ENCODE peak calls at places on chromosomes 12 and 14, in six cellular contexts. M is cardiac fibroblast, W is fibroblast of the aortic adventitia, R is AG09309, P is epithelial cell of esophagus, G is neural progenitor cell. Y is an unnamed sample.

GRCh38 chr12:15728118-15728598 is 61.0 kb downstream of the EPS8 start:
- DNase-seq in G (no peak), P (peak), M (peak), W (peak), R (peak), Y (peak)

GRCh38 chr12:130555628-130556485 is 160.2 kb downstream of the RIMBP2 start:
- DNase-seq in W (no peak), M (no peak), R (no peak), P (no peak), G (no peak), Y (no peak)

GRCh38 chr12:12985817-12986408 is 14.2 kb downstream of the HEBP1 start:
- DNase-seq in W (peak), M (peak), R (no peak), P (peak), G (peak), Y (peak)

GRCh38 chr14:103126873-103127304 is 3.6 kb downstream of the TNFAIP2 start:
- DNase-seq in P (peak), M (peak), R (no peak), W (no peak), G (peak), Y (no peak)

GRCh38 chr12:54265364-54265812 is 14.5 kb downstream of the CBX5 start:
- DNase-seq in G (no peak), W (no peak), R (no peak), P (no peak), M (no peak), Y (no peak)

GRCh38 chr14:33273978-33274377 is 335.3 kb downstream of the NPAS3 start:
- DNase-seq in P (no peak), W (no peak), M (no peak), R (no peak), G (no peak), Y (no peak)

GRCh38 chr12:14868916-14869315 is 16.7 kb downstream of the MGP start:
- DNase-seq in M (peak), P (peak), R (no peak), G (no peak), W (peak), Y (peak)

GRCh38 chr12:47757840-47758583 is 668 bp downstream of the RAPGEF3 start:
- DNase-seq in G (peak), M (no peak), R (no peak), W (no peak), P (no peak), Y (no peak)

GRCh38 chr14:56145965-56146364 is 27.8 kb downstream of the PELI2 start:
- DNase-seq in P (peak), W (peak), G (no peak), M (peak), R (peak), Y (peak)

GRCh38 chr12:112013601-112014402 is 576 bp downstream of the ERP29 start:
- DNase-seq in M (peak), W (peak), P (peak), R (peak), G (peak), Y (peak)

GRCh38 chr14:90383731-90384542 is 12.9 kb upstream of the CALM1 start:
- DNase-seq in P (peak), R (no peak), M (peak), G (peak), W (peak), Y (peak)

GRCh38 chr12:123813349-123813748 is 51.2 kb downstream of the DNAH10 start:
- DNase-seq in W (peak), R (peak), G (no peak), P (peak), M (peak), Y (no peak)

GRCh38 chr12:65999564-66000280 is 130.8 kb downstream of the LLPH start:
- DNase-seq in W (peak), G (no peak), P (peak), M (peak), R (no peak), Y (peak)

GRCh38 chr14:27199272-27199671 is 601.4 kb upstream of the NOVA1 start:
- DNase-seq in G (no peak), W (no peak), P (no peak), R (no peak), M (no peak), Y (no peak)

GRCh38 chr14:85463512-85463911 is 66.4 kb upstream of the FLRT2 start:
- DNase-seq in M (peak), R (no peak), W (no peak), P (peak), G (no peak), Y (no peak)

GRCh38 chr12:120438495-120439198 is 734 bp downstream of the COX6A1 start:
- DNase-seq in R (no peak), M (no peak), W (no peak), P (peak), G (no peak), Y (no peak)

GRCh38 chr12:56469007-56469930 is 891 bp downstream of the SPRYD4 start:
- DNase-seq in P (no peak), M (no peak), G (no peak), W (no peak), R (no peak), Y (no peak)

GRCh38 chr14:65210118-65210826 is 108.0 kb upstream of the MAX start:
- DNase-seq in W (peak), R (no peak), P (no peak), M (peak), G (no peak), Y (peak)

GRCh38 chr12:89280833-89281533 is 71.3 kb downstream of the DUSP6 start:
- DNase-seq in P (peak), G (peak), R (no peak), W (peak), M (peak), Y (no peak)

GRCh38 chr14:51401756-51402155 is 161.7 kb downstream of the TMX1 start:
- DNase-seq in W (peak), R (no peak), M (peak), G (no peak), P (no peak), Y (no peak)

GRCh38 chr12:105920161-105920684 is 218.5 kb downstream of the NUAK1 start:
- DNase-seq in G (no peak), M (peak), W (peak), P (peak), R (no peak), Y (peak)

GRCh38 chr14:106831322-106831720 is 1304.9 kb downstream of the TMEM121 start:
- DNase-seq in P (no peak), G (no peak), R (no peak), W (no peak), M (no peak), Y (no peak)

GRCh38 chr12:26680724-26681455 is 152.1 kb downstream of the ITPR2 start:
- DNase-seq in M (peak), P (peak), W (peak), R (no peak), G (no peak), Y (no peak)

GRCh38 chr12:18683603-18684002 is 54.2 kb downstream of the PLCZ1 start:
- DNase-seq in W (peak), G (no peak), P (peak), R (no peak), M (peak), Y (peak)

GRCh38 chr12:6647083-6647604 is at the start of gene ACRBP:
- DNase-seq in R (no peak), W (peak), P (peak), M (peak), G (peak), Y (peak)
- H3K4me3 ChIP-seq in R (no peak), W (peak), P (peak), M (peak), G (peak), Y (peak)

GRCh38 chr12:62582065-62582366 is 115.4 kb downstream of the MON2 start:
- DNase-seq in W (no peak), G (no peak), P (no peak), R (no peak), M (no peak), Y (no peak)
- TF ChIP-seq CTCF in W (no peak), G (no peak), P (no peak), R (no peak), M (no peak), Y (no peak)

GRCh38 chr14:24213866-24214652 is 771 bp upstream of the CHMP4A start:
- DNase-seq in G (no peak), W (no peak), R (no peak), P (no peak), M (no peak), Y (no peak)
- H3K4me3 ChIP-seq in G (peak), W (peak), R (peak), P (peak), M (peak), Y (peak)

GRCh38 chr12:64556231-64556630 is 54.1 kb upstream of the RASSF3 start:
- DNase-seq in M (no peak), P (no peak), G (no peak), W (no peak), R (no peak), Y (no peak)
- TF ChIP-seq CTCF in M (no peak), P (no peak), G (no peak), W (no peak), R (no peak), Y (no peak)

GRCh38 chr14:76760331-76761197 is 704 bp upstream of the VASH1 start:
- DNase-seq in G (no peak), R (no peak), P (no peak), M (no peak), W (no peak), Y (no peak)
- H3K4me3 ChIP-seq in G (peak), R (peak), P (peak), M (peak), W (peak), Y (peak)

DNA sequence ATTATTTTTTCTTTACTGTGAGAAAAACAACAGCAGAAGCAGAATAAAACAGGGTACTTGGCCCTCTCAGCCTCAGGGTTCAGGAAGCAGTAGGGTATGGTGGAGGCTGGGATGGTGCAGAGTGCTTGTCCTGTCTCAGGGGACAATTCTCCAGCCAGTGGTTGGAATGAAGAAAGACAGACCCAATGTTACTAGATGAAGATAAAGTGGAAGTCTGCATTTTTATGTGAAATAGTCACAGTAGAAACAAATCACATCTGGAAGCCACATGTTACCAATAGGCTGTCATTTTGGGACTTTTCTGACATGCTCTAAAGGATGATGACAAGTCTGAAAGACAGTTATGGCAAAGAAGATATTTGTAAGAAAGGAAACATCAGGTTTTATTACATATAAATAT is 32.3 kb downstream of the PROX2 start:
- DNase-seq in W (peak), G (no peak), R (no peak), P (no peak), M (peak), Y (peak)
- TF ChIP-seq CTCF in W (peak), G (no peak), R (peak), P (no peak), M (peak), Y (no peak)

DNA sequence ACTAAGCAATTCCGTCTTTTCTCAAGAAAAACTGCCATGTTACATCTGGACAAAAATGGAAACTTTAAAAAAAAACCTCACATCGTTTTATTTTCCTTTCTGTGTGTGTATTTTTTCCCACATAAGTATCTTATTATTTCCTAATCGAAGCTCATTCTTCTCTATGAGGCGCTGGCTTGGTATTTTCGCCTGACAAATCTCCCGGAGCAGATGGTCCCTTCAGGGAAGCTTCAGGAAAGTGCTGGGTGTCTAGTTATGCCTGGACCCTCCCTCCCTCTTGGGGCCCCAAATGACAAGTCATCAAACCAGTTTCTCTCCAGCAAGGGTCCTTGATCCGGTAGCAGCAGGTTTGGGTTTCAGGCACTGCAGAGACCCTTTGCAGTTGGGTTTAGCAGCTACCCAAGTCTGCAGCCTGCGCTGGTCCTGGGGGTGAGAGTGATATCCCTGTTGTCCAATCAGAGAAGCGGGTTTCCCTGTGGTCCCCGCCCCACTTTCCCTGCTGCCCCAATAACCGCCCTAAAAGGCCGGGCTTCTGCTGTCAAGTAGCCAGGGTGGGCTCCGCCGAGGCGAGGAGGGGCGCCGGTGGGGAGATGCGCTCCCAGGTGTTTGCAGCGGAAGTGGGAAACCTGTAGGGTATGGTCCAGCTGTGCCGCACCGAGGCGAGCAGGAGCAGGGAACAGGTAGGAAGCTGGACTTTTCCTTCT is at the start of gene CNTN1:
- DNase-seq in M (peak), G (peak), P (peak), R (no peak), W (peak), Y (peak)
- H3K4me3 ChIP-seq in M (no peak), G (peak), P (peak), R (no peak), W (peak), Y (peak)

GRCh38 chr12:81627336-81628189 is 131.6 kb downstream of the PPFIA2 start:
- DNase-seq in R (peak), P (peak), W (peak), G (peak), M (peak), Y (peak)
- TF ChIP-seq CTCF in R (peak), P (peak), W (peak), G (peak), M (peak), Y (peak)

GRCh38 chr12:76025601-76026575 is 5.7 kb downstream of the PHLDA1 start:
- DNase-seq in G (no peak), R (no peak), W (peak), P (peak), M (peak), Y (peak)
- H3K4me3 ChIP-seq in G (no peak), R (no peak), W (no peak), P (no peak), M (no peak), Y (peak)

DNA sequence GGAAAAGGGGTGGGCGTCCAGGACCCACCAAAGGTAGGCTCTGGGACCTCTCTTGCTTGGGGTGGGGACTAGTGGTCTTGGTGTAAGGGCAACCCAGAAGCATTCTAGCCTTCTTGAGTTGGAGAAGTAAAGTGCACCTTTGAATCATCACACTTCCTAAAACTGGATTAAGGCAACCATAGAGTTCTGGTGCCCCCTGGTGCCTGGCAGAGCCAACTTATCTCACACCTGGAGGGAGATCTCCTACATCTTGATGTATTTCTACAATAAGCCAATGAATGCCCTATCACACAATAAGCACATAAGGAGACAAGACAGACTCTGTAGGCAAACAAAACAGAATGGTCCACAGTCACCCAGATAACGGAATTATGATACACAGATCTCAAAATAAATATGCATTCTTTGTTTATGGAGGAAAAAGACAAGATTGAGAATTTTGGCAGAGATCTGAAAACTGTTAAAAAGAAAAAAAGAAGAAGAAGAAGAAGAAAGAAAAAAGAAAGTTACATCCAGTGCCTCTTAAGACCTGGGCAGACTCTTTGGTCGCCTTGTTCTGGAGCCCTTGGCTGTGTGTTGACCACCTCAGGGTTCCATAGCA is 95.9 kb upstream of the PPP2R5C start:
- DNase-seq in R (peak), G (peak), M (peak), P (peak), W (peak), Y (peak)
- TF ChIP-seq CTCF in R (peak), G (peak), M (peak), P (peak), W (peak), Y (peak)

Y was measured in astrocyte of the spinal cord.